ENCODE peak calls at places on chromosomes 6 and 20, in seven cellular contexts. One of them, this sample, is unnamed. For H3K4me1, the result is how much of the 10 kb centered on the place peaks cover.

GRCh38 chr6:108068618-108069017 is 5.9 kb downstream of the OSTM1 start:
- DNase-seq in MM.1S: no peak
- DNase-seq in PC-3: no peak
- DNase-seq in neural progenitor cell: no peak
- DNase-seq in OCI-LY7: no peak
- DNase-seq in HCT116: no peak
- DNase-seq in SK-N-SH: no peak
- DNase-seq in this sample: no peak

GRCh38 chr6:149235130-149235561 is 82.4 kb upstream of the TAB2 start:
- DNase-seq in MM.1S: peak
- DNase-seq in PC-3: peak
- DNase-seq in neural progenitor cell: no peak
- DNase-seq in OCI-LY7: peak
- DNase-seq in HCT116: peak
- DNase-seq in SK-N-SH: no peak
- DNase-seq in this sample: peak

GRCh38 chr6:162728706-162729105 is 932 bp downstream of the PACRG start:
- DNase-seq in MM.1S: no peak
- DNase-seq in PC-3: no peak
- DNase-seq in neural progenitor cell: no peak
- DNase-seq in OCI-LY7: no peak
- DNase-seq in HCT116: no peak
- DNase-seq in SK-N-SH: no peak
- DNase-seq in this sample: no peak

GRCh38 chr6:49430866-49431265 is 32.2 kb downstream of the MMUT start:
- DNase-seq in MM.1S: no peak
- DNase-seq in PC-3: no peak
- DNase-seq in neural progenitor cell: no peak
- DNase-seq in OCI-LY7: no peak
- DNase-seq in HCT116: no peak
- DNase-seq in SK-N-SH: no peak
- DNase-seq in this sample: no peak

GRCh38 chr6:47721189-47721588 is 22.8 kb downstream of the ADGRF4 start:
- DNase-seq in MM.1S: no peak
- DNase-seq in PC-3: no peak
- DNase-seq in neural progenitor cell: no peak
- DNase-seq in OCI-LY7: no peak
- DNase-seq in HCT116: no peak
- DNase-seq in SK-N-SH: no peak
- DNase-seq in this sample: no peak

GRCh38 chr6:150072201-150072600 is 3.3 kb upstream of the ULBP3 start:
- DNase-seq in MM.1S: peak
- DNase-seq in PC-3: peak
- DNase-seq in neural progenitor cell: no peak
- DNase-seq in OCI-LY7: peak
- DNase-seq in HCT116: peak
- DNase-seq in SK-N-SH: no peak
- DNase-seq in this sample: peak

GRCh38 chr6:149487316-149487715 is 2.5 kb upstream of the ZC3H12D start:
- DNase-seq in MM.1S: no peak
- DNase-seq in PC-3: no peak
- DNase-seq in neural progenitor cell: no peak
- DNase-seq in OCI-LY7: no peak
- DNase-seq in HCT116: no peak
- DNase-seq in SK-N-SH: no peak
- DNase-seq in this sample: no peak

GRCh38 chr6:42402184-42402583 is 49.5 kb downstream of the TRERF1 start:
- DNase-seq in MM.1S: no peak
- DNase-seq in PC-3: peak
- DNase-seq in neural progenitor cell: no peak
- DNase-seq in OCI-LY7: no peak
- DNase-seq in HCT116: peak
- DNase-seq in SK-N-SH: peak
- DNase-seq in this sample: peak

GRCh38 chr6:112881027-112881426 is 533.9 kb downstream of the RFPL4B start:
- DNase-seq in MM.1S: no peak
- DNase-seq in PC-3: no peak
- DNase-seq in neural progenitor cell: peak
- DNase-seq in OCI-LY7: no peak
- DNase-seq in HCT116: no peak
- DNase-seq in SK-N-SH: no peak
- DNase-seq in this sample: peak

GRCh38 chr6:134642217-134642616 is 307.7 kb downstream of the ALDH8A1 start:
- DNase-seq in MM.1S: no peak
- DNase-seq in PC-3: no peak
- DNase-seq in neural progenitor cell: no peak
- DNase-seq in OCI-LY7: no peak
- DNase-seq in HCT116: no peak
- DNase-seq in SK-N-SH: no peak
- DNase-seq in this sample: peak

GRCh38 chr20:20358801-20359200 is 9.1 kb upstream of the INSM1 start:
- DNase-seq in MM.1S: peak
- DNase-seq in PC-3: no peak
- DNase-seq in neural progenitor cell: no peak
- DNase-seq in OCI-LY7: no peak
- DNase-seq in HCT116: no peak
- DNase-seq in SK-N-SH: no peak
- DNase-seq in this sample: no peak

GRCh38 chr6:34143884-34144580 is 1.9 kb downstream of the GRM4 start:
- DNase-seq in MM.1S: no peak
- DNase-seq in PC-3: no peak
- DNase-seq in neural progenitor cell: peak
- DNase-seq in OCI-LY7: peak
- DNase-seq in HCT116: no peak
- DNase-seq in SK-N-SH: peak
- DNase-seq in this sample: peak

GRCh38 chr6:68572525-68572924 is 62.6 kb upstream of the ADGRB3 start:
- DNase-seq in MM.1S: peak
- DNase-seq in PC-3: peak
- DNase-seq in neural progenitor cell: peak
- DNase-seq in OCI-LY7: peak
- DNase-seq in HCT116: no peak
- DNase-seq in SK-N-SH: peak
- DNase-seq in this sample: peak

GRCh38 chr6:6315660-6316059 is 4.8 kb downstream of the F13A1 start:
- DNase-seq in MM.1S: peak
- DNase-seq in PC-3: peak
- DNase-seq in neural progenitor cell: peak
- DNase-seq in OCI-LY7: peak
- DNase-seq in HCT116: peak
- DNase-seq in SK-N-SH: peak
- DNase-seq in this sample: peak

GRCh38 chr20:51542033-51542893 is at the start of gene NFATC2:
- DNase-seq in MM.1S: peak
- DNase-seq in PC-3: peak
- DNase-seq in neural progenitor cell: peak
- DNase-seq in OCI-LY7: peak
- DNase-seq in HCT116: no peak
- DNase-seq in SK-N-SH: peak
- DNase-seq in this sample: peak

GRCh38 chr6:4677751-4678065 is 98.5 kb upstream of the CDYL start:
- DNase-seq in MM.1S: no peak
- DNase-seq in PC-3: no peak
- DNase-seq in neural progenitor cell: no peak
- DNase-seq in OCI-LY7: no peak
- DNase-seq in HCT116: no peak
- DNase-seq in SK-N-SH: no peak
- DNase-seq in this sample: no peak

GRCh38 chr20:17967595-17968365 is 814 bp downstream of the SNX5 start:
- DNase-seq in MM.1S: peak
- DNase-seq in PC-3: peak
- DNase-seq in neural progenitor cell: no peak
- DNase-seq in OCI-LY7: peak
- DNase-seq in HCT116: no peak
- DNase-seq in SK-N-SH: no peak
- DNase-seq in this sample: no peak

GRCh38 chr20:41574802-41575389 is 43.3 kb downstream of the CHD6 start:
- DNase-seq in MM.1S: no peak
- DNase-seq in PC-3: no peak
- DNase-seq in neural progenitor cell: no peak
- DNase-seq in OCI-LY7: no peak
- DNase-seq in HCT116: no peak
- DNase-seq in SK-N-SH: no peak
- DNase-seq in this sample: no peak

GRCh38 chr6:100881707-100882040 is 545 bp upstream of the ASCC3 start:
- DNase-seq in MM.1S: peak
- DNase-seq in PC-3: no peak
- DNase-seq in neural progenitor cell: peak
- DNase-seq in OCI-LY7: no peak
- DNase-seq in HCT116: no peak
- DNase-seq in SK-N-SH: no peak
- DNase-seq in this sample: no peak

GRCh38 chr6:139860193-139860592 is 485.7 kb upstream of the CITED2 start:
- DNase-seq in MM.1S: no peak
- DNase-seq in PC-3: no peak
- DNase-seq in neural progenitor cell: no peak
- DNase-seq in OCI-LY7: no peak
- DNase-seq in HCT116: no peak
- DNase-seq in SK-N-SH: no peak
- DNase-seq in this sample: no peak

GRCh38 chr6:160279850-160280249 is 21.2 kb upstream of the SLC22A2 start:
- DNase-seq in MM.1S: no peak
- DNase-seq in PC-3: peak
- DNase-seq in neural progenitor cell: no peak
- DNase-seq in OCI-LY7: no peak
- DNase-seq in HCT116: no peak
- DNase-seq in SK-N-SH: no peak
- DNase-seq in this sample: no peak

GRCh38 chr6:3653528-3654070 is 97.9 kb downstream of the PXDC1 start:
- DNase-seq in MM.1S: no peak
- DNase-seq in PC-3: no peak
- DNase-seq in neural progenitor cell: no peak
- DNase-seq in OCI-LY7: no peak
- DNase-seq in HCT116: no peak
- DNase-seq in SK-N-SH: no peak
- DNase-seq in this sample: no peak

GRCh38 chr20:31712112-31712553 is 10.5 kb downstream of the BCL2L1 start:
- DNase-seq in MM.1S: peak
- DNase-seq in PC-3: peak
- DNase-seq in neural progenitor cell: peak
- DNase-seq in OCI-LY7: no peak
- DNase-seq in HCT116: no peak
- DNase-seq in SK-N-SH: no peak
- DNase-seq in this sample: peak

GRCh38 chr20:14685179-14685578 is 347.8 kb upstream of the FLRT3 start:
- DNase-seq in MM.1S: no peak
- DNase-seq in PC-3: no peak
- DNase-seq in neural progenitor cell: no peak
- DNase-seq in OCI-LY7: no peak
- DNase-seq in HCT116: no peak
- DNase-seq in SK-N-SH: no peak
- DNase-seq in this sample: no peak

GRCh38 chr6:144710207-144710606 is 425.1 kb downstream of the UTRN start:
- DNase-seq in MM.1S: no peak
- DNase-seq in PC-3: peak
- DNase-seq in neural progenitor cell: no peak
- DNase-seq in OCI-LY7: no peak
- DNase-seq in HCT116: no peak
- DNase-seq in SK-N-SH: no peak
- DNase-seq in this sample: no peak

GRCh38 chr20:45322952-45323383 is 14.9 kb upstream of the MATN4 start:
- DNase-seq in MM.1S: no peak
- DNase-seq in PC-3: peak
- DNase-seq in neural progenitor cell: no peak
- DNase-seq in OCI-LY7: peak
- DNase-seq in HCT116: peak
- DNase-seq in SK-N-SH: no peak
- DNase-seq in this sample: peak

GRCh38 chr20:50219520-50220086 is 29.0 kb downstream of the CEBPB start:
- DNase-seq in MM.1S: no peak
- DNase-seq in PC-3: no peak
- DNase-seq in neural progenitor cell: no peak
- DNase-seq in OCI-LY7: no peak
- DNase-seq in HCT116: no peak
- DNase-seq in SK-N-SH: no peak
- DNase-seq in this sample: no peak

DNA sequence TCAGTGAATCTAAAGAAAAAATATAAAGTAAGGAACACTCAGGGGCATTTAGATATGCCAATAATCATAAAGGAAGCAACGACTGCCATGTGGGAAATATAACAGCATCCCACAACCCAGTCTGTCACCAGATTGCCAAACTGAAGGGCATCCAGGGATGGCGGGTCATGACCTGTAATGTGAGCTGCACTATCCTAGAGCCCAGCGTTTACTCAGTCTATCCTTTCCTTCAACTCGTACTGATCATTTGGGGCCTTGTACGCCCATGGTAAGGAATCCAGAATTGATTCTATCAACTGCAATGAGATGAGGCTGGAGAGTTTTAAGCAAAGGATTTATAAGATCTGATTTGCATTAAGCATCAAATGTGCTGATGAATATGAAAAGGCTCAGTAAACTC is 5.3 kb downstream of the TRPC4AP start:
- DNase-seq in MM.1S: no peak
- DNase-seq in PC-3: no peak
- DNase-seq in neural progenitor cell: no peak
- DNase-seq in OCI-LY7: no peak
- DNase-seq in HCT116: no peak
- DNase-seq in SK-N-SH: no peak
- DNase-seq in this sample: no peak
- H3K4me1 ChIP-seq in MM.1S: under half
- H3K4me1 ChIP-seq in PC-3: under half
- H3K4me1 ChIP-seq in neural progenitor cell: under half
- H3K4me1 ChIP-seq in OCI-LY7: under half
- H3K4me1 ChIP-seq in HCT116: under half
- H3K4me1 ChIP-seq in SK-N-SH: under half
- H3K4me1 ChIP-seq in this sample: under half

DNA sequence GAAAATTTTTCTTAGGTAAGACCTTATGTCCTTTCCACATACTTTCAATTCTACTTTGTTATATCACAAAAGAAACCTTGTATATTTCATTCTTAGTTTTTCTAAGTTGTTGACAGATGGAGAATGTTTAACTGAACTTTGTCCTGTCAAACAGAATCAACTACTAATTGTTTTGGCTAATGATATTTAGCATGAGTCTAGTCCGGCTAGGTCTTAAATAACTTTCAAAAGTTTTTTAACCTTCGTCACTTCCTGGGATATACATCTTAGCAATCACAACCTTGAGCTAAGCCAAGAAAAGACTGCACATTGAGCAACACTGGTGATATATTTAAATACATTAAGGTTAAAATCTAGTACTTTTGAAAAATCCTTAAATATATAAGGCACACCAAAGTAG is 62.9 kb upstream of the RUNX2 start:
- DNase-seq in MM.1S: no peak
- DNase-seq in PC-3: no peak
- DNase-seq in neural progenitor cell: no peak
- DNase-seq in OCI-LY7: no peak
- DNase-seq in HCT116: no peak
- DNase-seq in SK-N-SH: no peak
- DNase-seq in this sample: no peak
- TF ChIP-seq EZH2phosphoT487 in MM.1S: no peak
- TF ChIP-seq EZH2phosphoT487 in PC-3: no peak
- TF ChIP-seq EZH2phosphoT487 in neural progenitor cell: no peak
- TF ChIP-seq EZH2phosphoT487 in OCI-LY7: no peak
- TF ChIP-seq EZH2phosphoT487 in HCT116: no peak
- TF ChIP-seq EZH2phosphoT487 in SK-N-SH: no peak
- TF ChIP-seq EZH2phosphoT487 in this sample: no peak

GRCh38 chr20:40506567-40506966 is 182.5 kb downstream of the MAFB start:
- DNase-seq in MM.1S: no peak
- DNase-seq in PC-3: peak
- DNase-seq in neural progenitor cell: no peak
- DNase-seq in OCI-LY7: no peak
- DNase-seq in HCT116: peak
- DNase-seq in SK-N-SH: no peak
- DNase-seq in this sample: peak
- TF ChIP-seq CTCF in MM.1S: no peak
- TF ChIP-seq CTCF in PC-3: no peak
- TF ChIP-seq CTCF in neural progenitor cell: no peak
- TF ChIP-seq CTCF in OCI-LY7: no peak
- TF ChIP-seq CTCF in HCT116: no peak
- TF ChIP-seq CTCF in SK-N-SH: no peak
- TF ChIP-seq CTCF in this sample: no peak

GRCh38 chr6:14671261-14671681 is 553.7 kb downstream of the CD83 start:
- DNase-seq in MM.1S: no peak
- DNase-seq in PC-3: peak
- DNase-seq in neural progenitor cell: no peak
- DNase-seq in OCI-LY7: no peak
- DNase-seq in HCT116: no peak
- DNase-seq in SK-N-SH: no peak
- DNase-seq in this sample: no peak
- H3K4me1 ChIP-seq in MM.1S: under half
- H3K4me1 ChIP-seq in PC-3: under half
- H3K4me1 ChIP-seq in neural progenitor cell: under half
- H3K4me1 ChIP-seq in OCI-LY7: half or more
- H3K4me1 ChIP-seq in HCT116: under half
- H3K4me1 ChIP-seq in SK-N-SH: under half
- H3K4me1 ChIP-seq in this sample: under half